ENCODE peak calls at places on chromosomes 4 and X, in nine cellular contexts. T is NCI-H187 treated with DMSO at 0.1 percent for 48 hours; L is K562; J is Daoy; P is CD4-positive, alpha-beta T cell; R is germinal center; N is hypothalamus; Y is progenitor cell of endocrine pancreas; S is stimulated activated CD8-positive, alpha-beta memory T cell treated with anti-CD3 and anti-CD28 coated beads, Interleukin-12 subunit alpha, Interleukin-12 subunit beta, amount 100 ng/mL, for 4 hours. G is an unnamed sample.
A peak's percentile ranks its signal among the peaks of the same experiment; 100 is the strongest.

GRCh38 chrX:99857455-99857854 is 552.6 kb downstream of the PCDH19 start:
- DNase-seq in T (no peak), L (no peak), J (no peak), P (no peak), R (no peak), N (no peak), Y (no peak), S (no peak), G (peak; percentile 10)

GRCh38 chrX:57447856-57448255 is 144.0 kb upstream of the ZXDB start:
- DNase-seq in T (no peak), L (no peak), J (no peak), P (no peak), R (no peak), N (no peak), Y (no peak), S (no peak), G (no peak)

GRCh38 chr4:45925809-45926208 is 198.0 kb downstream of the GABRG1 start:
- DNase-seq in T (no peak), L (no peak), J (no peak), P (no peak), R (no peak), N (no peak), Y (no peak), S (no peak), G (no peak)

GRCh38 chr4:76407440-76408119 is 13.4 kb downstream of the CCDC158 start:
- DNase-seq in T (no peak), L (no peak), J (no peak), P (no peak), R (no peak), N (no peak), Y (no peak), S (no peak), G (no peak)

GRCh38 chr4:173538903-173539445 is 8.9 kb upstream of the HAND2 start:
- DNase-seq in T (no peak), L (no peak), J (no peak), P (no peak), R (no peak), N (no peak), Y (no peak), S (no peak), G (no peak)

GRCh38 chrX:119237526-119238035 is 1.5 kb downstream of the PGRMC1 start:
- DNase-seq in T (no peak), L (no peak), J (peak; percentile 1), P (no peak), R (no peak), N (no peak), Y (no peak), S (no peak), G (no peak)

GRCh38 chr4:173272987-173273386 is 61.2 kb downstream of the HMGB2 start:
- DNase-seq in T (no peak), L (no peak), J (peak; percentile 3), P (no peak), R (no peak), N (no peak), Y (no peak), S (no peak), G (no peak)

GRCh38 chrX:50770702-50771101 is 43.3 kb downstream of the SHROOM4 start:
- DNase-seq in T (no peak), L (no peak), J (no peak), P (no peak), R (no peak), N (no peak), Y (no peak), S (no peak), G (no peak)

GRCh38 chr4:61619528-61619927 is 419.4 kb downstream of the ADGRL3 start:
- DNase-seq in T (no peak), L (no peak), J (peak; percentile 11), P (no peak), R (no peak), N (no peak), Y (no peak), S (no peak), G (peak; percentile 2)

GRCh38 chrX:49000640-49001039 is 1.4 kb downstream of the GRIPAP1 start:
- DNase-seq in T (no peak), L (no peak), J (no peak), P (no peak), R (no peak), N (no peak), Y (no peak), S (no peak), G (no peak)

GRCh38 chr4:74671074-74671698 is 123.1 kb downstream of the BTC start:
- DNase-seq in T (no peak), L (peak; percentile 61), J (peak; percentile 46), P (peak; percentile 23), R (no peak), N (no peak), Y (peak; percentile 27), S (no peak), G (peak; percentile 33)

GRCh38 chr4:107885865-107886264 is 45.5 kb upstream of the CYP2U1 start:
- DNase-seq in T (no peak), L (no peak), J (no peak), P (no peak), R (no peak), N (no peak), Y (no peak), S (no peak), G (no peak)

GRCh38 chrX:148601034-148601433 is 100.6 kb downstream of the AFF2 start:
- DNase-seq in T (no peak), L (peak; percentile 17), J (no peak), P (no peak), R (no peak), N (no peak), Y (no peak), S (no peak), G (no peak)

GRCh38 chr4:114287079-114287696 is 307.7 kb upstream of the ARSJ start:
- DNase-seq in T (no peak), L (no peak), J (no peak), P (no peak), R (no peak), N (no peak), Y (no peak), S (no peak), G (no peak)

GRCh38 chr4:37793562-37793961 is 32.9 kb upstream of the PGM2 start:
- DNase-seq in T (no peak), L (no peak), J (peak; percentile 25), P (no peak), R (peak; percentile 8), N (no peak), Y (no peak), S (no peak), G (no peak)

G was measured in H7.